ENCODE peak calls at places on chromosome 6, in eight cellular contexts. B is astrocyte of the cerebellum, T is kidney, I is mucosa of descending colon, P is endothelial cell of umbilical vein, E is stomach, Y is choroid plexus epithelial cell, W is BJ. X is an unnamed sample.

GRCh38 chr6:25366785-25367657 is 87.8 kb downstream of the CARMIL1 start:
- DNase-seq in B (no peak), T (no peak), I (no peak), P (no peak), E (no peak), Y (peak), W (no peak), X (no peak)

GRCh38 chr6:79526897-79527296 is 10.3 kb downstream of the LCA5 start:
- DNase-seq in B (no peak), T (no peak), I (no peak), P (no peak), E (no peak), Y (no peak), W (no peak), X (no peak)

GRCh38 chr6:135159531-135159930 is 21.6 kb upstream of the MYB start:
- DNase-seq in B (no peak), T (no peak), I (no peak), P (no peak), E (no peak), Y (no peak), W (no peak), X (no peak)

GRCh38 chr6:5471044-5471443 is 209.7 kb downstream of the FARS2 start:
- DNase-seq in B (peak), T (no peak), I (no peak), P (peak), E (peak), Y (peak), W (no peak), X (peak)

GRCh38 chr6:23478324-23478723 is 647.7 kb upstream of the NRSN1 start:
- DNase-seq in B (no peak), T (no peak), I (no peak), P (no peak), E (no peak), Y (no peak), W (no peak), X (no peak)

GRCh38 chr6:91653324-91653723 is 1066.5 kb upstream of the MAP3K7 start:
- DNase-seq in B (no peak), T (no peak), I (no peak), P (no peak), E (no peak), Y (no peak), W (no peak), X (no peak)

GRCh38 chr6:117548797-117549301 is 53.5 kb downstream of the GOPC start:
- DNase-seq in B (peak), T (no peak), I (no peak), P (peak), E (no peak), Y (peak), W (no peak), X (no peak)

GRCh38 chr6:36386495-36387439 is 702 bp downstream of the ETV7 start:
- DNase-seq in B (peak), T (no peak), I (peak), P (peak), E (peak), Y (peak), W (no peak), X (peak)

GRCh38 chr6:112202639-112203341 is 51.6 kb downstream of the LAMA4 start:
- DNase-seq in B (peak), T (no peak), I (no peak), P (peak), E (no peak), Y (peak), W (no peak), X (peak)

GRCh38 chr6:170080828-170081368 is 210.0 kb downstream of the DLL1 start:
- DNase-seq in B (no peak), T (peak), I (peak), P (no peak), E (peak), Y (no peak), W (no peak), X (no peak)

GRCh38 chr6:152769159-152769558 is 18.6 kb downstream of the VIP start:
- DNase-seq in B (no peak), T (no peak), I (no peak), P (peak), E (no peak), Y (peak), W (no peak), X (no peak)

GRCh38 chr6:148866657-148867268 is 119.9 kb downstream of the UST start:
- DNase-seq in B (no peak), T (no peak), I (no peak), P (no peak), E (no peak), Y (no peak), W (no peak), X (no peak)

GRCh38 chr6:54970337-54970736 is 123.8 kb downstream of the FAM83B start:
- DNase-seq in B (no peak), T (no peak), I (no peak), P (no peak), E (no peak), Y (no peak), W (no peak), X (no peak)

GRCh38 chr6:106510090-106510970 is 119.0 kb downstream of the RTN4IP1 start:
- DNase-seq in B (peak), T (peak), I (peak), P (no peak), E (peak), Y (peak), W (no peak), X (no peak)
- TF ChIP-seq CTCF in B (peak), T (no peak), I (no peak), P (no peak), E (no peak), Y (peak), W (peak), X (no peak)

GRCh38 chr6:34793877-34794276 is 2.0 kb downstream of the BLTP3A start:
- DNase-seq in B (no peak), T (no peak), I (no peak), P (no peak), E (no peak), Y (no peak), W (no peak), X (no peak)

GRCh38 chr6:34788111-34788510 is 3.8 kb upstream of the BLTP3A start:
- DNase-seq in B (no peak), T (no peak), I (no peak), P (no peak), E (no peak), Y (no peak), W (no peak), X (no peak)

GRCh38 chr6:34792605-34793500 is 970 bp downstream of the BLTP3A start:
- DNase-seq in B (no peak), T (no peak), I (no peak), P (peak), E (peak), Y (peak), W (no peak), X (peak)

GRCh38 chr6:34791842-34792604 is at the start of gene BLTP3A:
- DNase-seq in B (no peak), T (peak), I (peak), P (peak), E (peak), Y (peak), W (no peak), X (peak)

DNA sequence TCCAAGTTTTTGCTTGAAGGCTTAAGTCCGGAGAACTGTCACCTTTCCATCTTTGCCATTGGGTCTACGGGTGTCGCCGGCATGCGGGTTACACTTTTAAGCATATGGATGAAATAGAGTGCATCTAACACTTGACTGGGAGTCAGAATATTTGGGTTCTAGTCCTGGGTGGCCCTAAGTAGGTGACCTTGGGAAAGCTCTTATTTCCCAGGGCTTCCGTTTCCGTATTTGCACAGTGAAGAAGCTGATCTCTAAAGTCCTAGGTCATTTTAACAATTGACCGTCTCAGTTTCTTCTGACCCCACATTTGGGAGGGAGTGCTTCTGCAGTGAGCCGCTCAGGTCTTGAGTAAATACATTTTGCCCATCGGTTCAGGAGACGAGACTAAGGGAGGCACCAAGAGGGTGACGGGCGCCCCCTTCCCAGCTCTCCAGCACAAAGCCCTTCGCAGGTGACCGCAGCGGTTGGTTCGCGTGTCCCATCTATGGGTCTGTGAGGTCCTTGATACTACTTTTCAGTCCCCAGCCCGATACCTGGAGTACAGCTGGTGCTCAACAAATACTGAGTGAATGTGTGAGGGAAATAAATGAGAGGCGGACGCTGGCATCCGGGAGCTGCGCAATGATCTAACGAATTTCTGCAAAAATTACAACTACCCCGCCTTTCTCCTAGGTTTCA is 580 bp upstream of the BLTP3A start:
- DNase-seq in B (no peak), T (peak), I (peak), P (no peak), E (peak), Y (peak), W (no peak), X (peak)
- TF ChIP-seq CTCF in B (peak), T (peak), I (no peak), P (no peak), E (no peak), Y (peak), W (peak), X (peak)

GRCh38 chr6:32857156-32857891 is 3.3 kb downstream of the PSMB9 start:
- DNase-seq in B (no peak), T (no peak), I (no peak), P (no peak), E (no peak), Y (no peak), W (no peak), X (no peak)
- TF ChIP-seq CTCF in B (no peak), T (no peak), I (no peak), P (no peak), E (no peak), Y (no peak), W (no peak), X (no peak)

GRCh38 chr6:74408844-74409243 is 712.8 kb downstream of the CD109 start:
- DNase-seq in B (no peak), T (no peak), I (no peak), P (no peak), E (no peak), Y (peak), W (no peak), X (peak)

GRCh38 chr6:74415056-74415455 is 719.1 kb downstream of the CD109 start:
- DNase-seq in B (no peak), T (no peak), I (no peak), P (no peak), E (no peak), Y (peak), W (no peak), X (no peak)

GRCh38 chr6:74409447-74409846 is 713.4 kb downstream of the CD109 start:
- DNase-seq in B (peak), T (no peak), I (no peak), P (peak), E (no peak), Y (peak), W (peak), X (peak)

DNA sequence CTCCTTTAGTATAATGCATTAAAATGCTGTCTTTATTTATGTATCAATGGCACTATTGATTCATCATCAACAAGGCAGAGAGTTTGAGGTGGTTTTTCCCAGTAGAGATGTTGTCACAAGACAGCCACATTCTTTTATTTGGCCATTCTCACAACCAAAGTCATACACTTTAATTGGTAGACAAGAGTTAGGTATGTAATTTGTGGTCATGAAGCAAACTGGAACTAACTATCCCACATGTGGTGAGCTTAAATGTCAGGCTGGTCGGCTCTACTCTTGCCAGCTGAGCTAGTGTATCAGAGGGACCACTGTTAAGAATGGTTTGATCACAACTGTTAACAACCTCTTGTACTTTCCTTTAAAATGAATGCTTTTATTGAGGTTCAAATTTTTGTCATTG is 714.6 kb downstream of the CD109 start:
- DNase-seq in B (peak), T (no peak), I (no peak), P (no peak), E (no peak), Y (peak), W (peak), X (no peak)
- TF ChIP-seq CTCF in B (no peak), T (no peak), I (no peak), P (no peak), E (no peak), Y (no peak), W (no peak), X (no peak)

GRCh38 chr6:121849477-121849876 is 414.0 kb downstream of the GJA1 start:
- DNase-seq in B (peak), T (no peak), I (no peak), P (peak), E (peak), Y (peak), W (no peak), X (peak)
- TF ChIP-seq CTCF in B (peak), T (peak), I (no peak), P (peak), E (no peak), Y (peak), W (peak), X (peak)

X was measured in foreskin fibroblast.